ENCODE peak calls at places on chromosomes 13 and 19, in six cellular contexts. M, K, D, C, J and A are unnamed samples. For H3K27me3 and H3K36me3, the result is how much of the 10 kb centered on the place peaks cover.

GRCh38 chr19:48491793-48492123 is 19.9 kb downstream of the LMTK3 start:
- DNase-seq in M (no peak), K (no peak), D (no peak), C (no peak), J (no peak), A (no peak)

GRCh38 chr13:99281811-99282263 is 23.7 kb upstream of the GPR18 start:
- DNase-seq in M (no peak), K (peak), D (no peak), C (peak), J (no peak), A (no peak)

GRCh38 chr13:112990783-112991182 is 21.8 kb downstream of the MCF2L start:
- DNase-seq in M (no peak), K (no peak), D (peak), C (no peak), J (no peak), A (no peak)

GRCh38 chr13:79679334-79679733 is 198.4 kb downstream of the NDFIP2 start:
- DNase-seq in M (peak), K (peak), D (peak), C (peak), J (no peak), A (peak)

GRCh38 chr19:16429066-16429758 is 42.6 kb downstream of the EPS15L1 start:
- DNase-seq in M (no peak), K (no peak), D (peak), C (peak), J (no peak), A (no peak)

GRCh38 chr13:32427852-32428580 is at the start of gene N4BP2L1:
- DNase-seq in M (peak), K (peak), D (peak), C (peak), J (no peak), A (peak)

GRCh38 chr13:111216166-111216960 is 101.3 kb downstream of the ARHGEF7 start:
- DNase-seq in M (peak), K (no peak), D (peak), C (no peak), J (no peak), A (peak)

GRCh38 chr13:59750860-59751259 is 412.9 kb downstream of the DIAPH3 start:
- DNase-seq in M (peak), K (no peak), D (peak), C (no peak), J (peak), A (peak)

GRCh38 chr13:113061271-113061625 is 44.3 kb upstream of the F7 start:
- DNase-seq in M (no peak), K (no peak), D (no peak), C (no peak), J (no peak), A (no peak)

GRCh38 chr13:106753241-106753640 is 185.3 kb upstream of the ARGLU1 start:
- DNase-seq in M (no peak), K (no peak), D (no peak), C (no peak), J (no peak), A (no peak)

GRCh38 chr13:56299650-56300049 is 841.1 kb upstream of the PRR20A start:
- DNase-seq in M (no peak), K (no peak), D (no peak), C (no peak), J (no peak), A (no peak)

GRCh38 chr19:10752237-10752912 is 34.5 kb downstream of the DNM2 start:
- DNase-seq in M (no peak), K (no peak), D (no peak), C (peak), J (no peak), A (no peak)

GRCh38 chr13:100542546-100543156 is 45.9 kb downstream of the GGACT start:
- DNase-seq in M (peak), K (no peak), D (no peak), C (no peak), J (peak), A (peak)

GRCh38 chr13:100338265-100338664 is 249.4 kb downstream of the PCCA start:
- DNase-seq in M (no peak), K (no peak), D (no peak), C (no peak), J (no peak), A (no peak)

GRCh38 chr13:76538004-76538403 is 348.2 kb downstream of the KCTD12 start:
- DNase-seq in M (no peak), K (no peak), D (no peak), C (no peak), J (no peak), A (no peak)

GRCh38 chr19:14529254-14530004 is at the start of gene TECR:
- DNase-seq in M (peak), K (peak), D (peak), C (peak), J (peak), A (peak)

GRCh38 chr13:73216381-73216831 is 157.6 kb downstream of the KLF5 start:
- DNase-seq in M (no peak), K (no peak), D (no peak), C (no peak), J (peak), A (no peak)

GRCh38 chr13:100403675-100404074 is 184.9 kb downstream of the GGACT start:
- DNase-seq in M (no peak), K (no peak), D (no peak), C (no peak), J (no peak), A (no peak)

GRCh38 chr13:78960881-78961280 is 301.9 kb upstream of the OBI1 start:
- DNase-seq in M (no peak), K (no peak), D (no peak), C (no peak), J (no peak), A (no peak)

GRCh38 chr19:2469102-2469914 is 6.6 kb upstream of the GADD45B start:
- DNase-seq in M (peak), K (no peak), D (no peak), C (no peak), J (no peak), A (peak)

GRCh38 chr13:30338331-30338851 is 31.0 kb upstream of the KATNAL1 start:
- DNase-seq in M (no peak), K (no peak), D (no peak), C (no peak), J (no peak), A (no peak)

GRCh38 chr13:87887459-87888123 is 216.4 kb downstream of the SLITRK5 start:
- DNase-seq in M (no peak), K (no peak), D (no peak), C (no peak), J (no peak), A (no peak)

GRCh38 chr19:15368051-15368632 is 11.4 kb downstream of the AKAP8 start:
- DNase-seq in M (no peak), K (no peak), D (no peak), C (no peak), J (no peak), A (no peak)

GRCh38 chr19:778910-779653 is 18.2 kb upstream of the PTBP1 start:
- DNase-seq in M (peak), K (peak), D (no peak), C (no peak), J (peak), A (peak)

GRCh38 chr13:101417043-101417406 is 717 bp upstream of the NALCN start:
- DNase-seq in M (peak), K (no peak), D (no peak), C (no peak), J (no peak), A (peak)

GRCh38 chr13:82298110-82298509 is 1584.2 kb downstream of the SLITRK1 start:
- DNase-seq in M (no peak), K (no peak), D (no peak), C (no peak), J (no peak), A (no peak)

GRCh38 chr19:21947775-21948174 is 63.0 kb downstream of the ZNF208 start:
- DNase-seq in M (peak), K (no peak), D (no peak), C (no peak), J (no peak), A (peak)

GRCh38 chr13:104592127-104592526 is 1525.9 kb upstream of the SLC10A2 start:
- DNase-seq in M (peak), K (no peak), D (no peak), C (no peak), J (peak), A (no peak)

GRCh38 chr19:2813235-2814160 is 6.2 kb upstream of the ZNF554 start:
- DNase-seq in M (no peak), K (no peak), D (no peak), C (no peak), J (no peak), A (no peak)

GRCh38 chr13:80040219-80040976 is 300.5 kb downstream of the SPRY2 start:
- DNase-seq in M (peak), K (no peak), D (no peak), C (no peak), J (peak), A (peak)

GRCh38 chr13:109712187-109712601 is 74.2 kb downstream of the IRS2 start:
- DNase-seq in M (no peak), K (no peak), D (no peak), C (no peak), J (no peak), A (no peak)

GRCh38 chr19:43623889-43624670 is 4.7 kb upstream of the ZNF428 start:
- DNase-seq in M (no peak), K (no peak), D (no peak), C (no peak), J (no peak), A (no peak)

GRCh38 chr19:27772059-27772458 is 1440.9 kb downstream of the UQCRFS1 start:
- DNase-seq in M (no peak), K (no peak), D (no peak), C (no peak), J (no peak), A (no peak)

GRCh38 chr19:52258426-52258825 is 11.0 kb upstream of the ZNF766 start:
- DNase-seq in M (peak), K (no peak), D (no peak), C (no peak), J (no peak), A (no peak)

GRCh38 chr19:40465025-40465780 is at the start of gene BLVRB:
- DNase-seq in M (peak), K (no peak), D (no peak), C (no peak), J (no peak), A (peak)

GRCh38 chr19:55197531-55197930 is 11.8 kb downstream of the PTPRH start:
- DNase-seq in M (no peak), K (no peak), D (no peak), C (no peak), J (no peak), A (peak)

GRCh38 chr13:28329395-28330158 is 165.4 kb downstream of the FLT1 start:
- DNase-seq in M (peak), K (no peak), D (no peak), C (no peak), J (peak), A (no peak)

GRCh38 chr13:77310579-77311279 is 16.2 kb downstream of the MYCBP2 start:
- DNase-seq in M (no peak), K (no peak), D (no peak), C (no peak), J (no peak), A (no peak)

GRCh38 chr19:12864143-12864542 is 17.1 kb downstream of the DNASE2 start:
- DNase-seq in M (no peak), K (no peak), D (no peak), C (no peak), J (no peak), A (no peak)

GRCh38 chr19:24069907-24070657 is 16.9 kb upstream of the ZNF254 start:
- DNase-seq in M (no peak), K (no peak), D (no peak), C (no peak), J (no peak), A (no peak)

DNA sequence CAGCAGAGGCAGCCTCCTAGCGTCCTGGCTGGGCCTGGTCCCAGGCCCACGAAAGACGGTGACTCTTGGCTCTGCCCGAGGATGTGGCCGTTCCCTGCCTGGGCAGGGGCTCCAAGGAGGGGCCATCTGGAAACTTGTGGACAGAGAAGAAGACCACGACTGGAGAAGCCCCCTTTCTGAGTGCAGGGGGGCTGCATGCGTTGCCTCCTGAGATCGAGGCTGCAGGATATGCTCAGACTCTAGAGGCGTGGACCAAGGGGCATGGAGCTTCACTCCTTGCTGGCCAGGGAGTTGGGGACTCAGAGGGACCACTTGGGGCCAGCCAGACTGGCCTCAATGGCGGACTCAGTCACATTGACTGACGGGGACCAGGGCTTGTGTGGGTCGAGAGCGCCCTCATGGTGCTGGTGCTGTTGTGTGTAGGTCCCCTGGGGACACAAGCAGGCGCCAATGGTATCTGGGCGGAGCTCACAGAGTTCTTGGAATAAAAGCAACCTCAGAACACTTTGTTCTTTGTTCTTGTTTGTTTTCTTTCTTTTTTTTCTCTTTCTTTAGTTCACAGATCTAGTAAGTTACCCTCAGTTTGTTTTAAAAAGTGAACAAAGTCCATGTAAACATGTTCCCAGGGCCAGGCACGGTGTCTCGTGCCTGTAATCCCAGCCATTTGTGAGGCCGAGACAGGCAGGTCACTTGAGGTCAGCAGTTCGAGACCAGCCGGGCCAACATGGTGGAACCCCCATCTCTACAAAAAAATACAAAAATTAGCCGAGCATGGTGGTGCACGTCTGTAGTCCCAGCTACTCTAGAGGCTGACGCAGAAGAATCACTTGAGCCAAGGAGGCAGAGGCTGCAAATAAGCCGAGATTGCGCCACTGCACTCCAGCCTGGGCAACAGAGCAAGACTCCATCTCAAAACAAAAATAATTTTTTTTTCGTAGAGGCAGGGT is 10.2 kb downstream of the ANGPTL4 start:
- DNase-seq in M (peak), K (peak), D (peak), C (no peak), J (no peak), A (no peak)
- TF ChIP-seq CTCF in M (no peak), K (peak), D (no peak), C (no peak), J (no peak), A (no peak)

DNA sequence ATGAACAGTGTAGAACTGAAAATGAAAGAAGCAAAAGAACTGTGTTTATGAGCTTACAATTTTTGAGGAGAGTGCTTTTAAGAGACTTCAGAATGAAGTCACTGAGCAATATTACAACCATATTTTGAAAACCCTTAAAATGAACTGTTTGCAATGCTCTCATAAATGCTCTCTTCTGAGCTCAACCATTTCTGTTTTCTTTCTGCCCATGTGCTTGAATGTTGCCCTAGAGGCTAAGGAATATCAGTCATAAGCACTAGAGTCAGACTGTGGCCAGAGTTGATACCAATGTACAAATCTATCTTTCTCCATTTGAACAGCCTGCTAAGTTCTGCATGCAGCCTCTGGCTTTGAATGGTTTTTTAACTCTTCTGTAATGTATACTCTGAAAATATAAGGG is 1092.8 kb downstream of the PCDH9 start:
- DNase-seq in M (no peak), K (no peak), D (no peak), C (no peak), J (no peak), A (no peak)
- H3K27me3 ChIP-seq in M (under half), K (under half), D (under half), C (under half), J (under half), A (under half)

GRCh38 chr19:51137812-51138425 is 4.2 kb upstream of the SIGLEC7 start:
- DNase-seq in M (no peak), K (no peak), D (no peak), C (no peak), J (no peak), A (no peak)
- H3K36me3 ChIP-seq in M (under half), K (under half), D (under half), C (under half), J (under half), A (under half)

GRCh38 chr13:46289260-46289955 is 77.7 kb downstream of the LRRC63 start:
- DNase-seq in M (no peak), K (no peak), D (no peak), C (no peak), J (no peak), A (no peak)
- TF ChIP-seq CTCF in M (no peak), K (no peak), D (no peak), C (no peak), J (no peak), A (no peak)

GRCh38 chr19:45975296-45975695 is 1.6 kb upstream of the NOVA2 start:
- DNase-seq in M (no peak), K (no peak), D (no peak), C (no peak), J (no peak), A (no peak)
- H3K27me3 ChIP-seq in M (half or more), K (under half), D (under half), C (half or more), J (under half), A (under half)

GRCh38 chr19:3964256-3965194 is 6.4 kb downstream of the DAPK3 start:
- DNase-seq in M (no peak), K (no peak), D (no peak), C (no peak), J (no peak), A (no peak)
- H3K36me3 ChIP-seq in M (half or more), K (under half), D (under half), C (half or more), J (half or more), A (under half)